ENCODE peak calls at places on chromosomes 2 and 18, in seven cellular contexts. One of them, this sample, is unnamed.

GRCh38 chr2:38201784-38202183 is 125.8 kb upstream of the CYP1B1 start:
- DNase-seq in GM12865: no peak
- DNase-seq in endothelial cell: no peak
- DNase-seq in stomach: no peak
- DNase-seq in stimulated activated CD4-positive, alpha-beta T cell treated with anti-CD3 and anti-CD28 coated beads, TNF-alpha, amount 100 ng/mL, for 24 hours: no peak
- DNase-seq in PC-9: no peak
- DNase-seq in nephron progenitor cell: no peak
- DNase-seq in this sample: no peak

GRCh38 chr2:1140389-1141003 is 189.8 kb downstream of the SNTG2 start:
- DNase-seq in GM12865: no peak
- DNase-seq in endothelial cell: peak
- DNase-seq in stomach: no peak
- DNase-seq in stimulated activated CD4-positive, alpha-beta T cell treated with anti-CD3 and anti-CD28 coated beads, TNF-alpha, amount 100 ng/mL, for 24 hours: no peak
- DNase-seq in PC-9: peak
- DNase-seq in nephron progenitor cell: peak
- DNase-seq in this sample: peak

GRCh38 chr2:160639472-160639871 is 145.9 kb upstream of the RBMS1 start:
- DNase-seq in GM12865: no peak
- DNase-seq in endothelial cell: no peak
- DNase-seq in stomach: no peak
- DNase-seq in stimulated activated CD4-positive, alpha-beta T cell treated with anti-CD3 and anti-CD28 coated beads, TNF-alpha, amount 100 ng/mL, for 24 hours: no peak
- DNase-seq in PC-9: no peak
- DNase-seq in nephron progenitor cell: no peak
- DNase-seq in this sample: no peak

GRCh38 chr18:37582306-37582705 is 16.7 kb upstream of the CELF4 start:
- DNase-seq in GM12865: no peak
- DNase-seq in endothelial cell: no peak
- DNase-seq in stomach: no peak
- DNase-seq in stimulated activated CD4-positive, alpha-beta T cell treated with anti-CD3 and anti-CD28 coated beads, TNF-alpha, amount 100 ng/mL, for 24 hours: no peak
- DNase-seq in PC-9: no peak
- DNase-seq in nephron progenitor cell: no peak
- DNase-seq in this sample: no peak

GRCh38 chr2:38581193-38582147 is 21.3 kb downstream of the HNRNPLL start:
- DNase-seq in GM12865: peak
- DNase-seq in endothelial cell: no peak
- DNase-seq in stomach: no peak
- DNase-seq in stimulated activated CD4-positive, alpha-beta T cell treated with anti-CD3 and anti-CD28 coated beads, TNF-alpha, amount 100 ng/mL, for 24 hours: peak
- DNase-seq in PC-9: no peak
- DNase-seq in nephron progenitor cell: peak
- DNase-seq in this sample: peak

GRCh38 chr2:109472331-109473005 is 141.3 kb downstream of the SEPTIN10 start:
- DNase-seq in GM12865: no peak
- DNase-seq in endothelial cell: peak
- DNase-seq in stomach: no peak
- DNase-seq in stimulated activated CD4-positive, alpha-beta T cell treated with anti-CD3 and anti-CD28 coated beads, TNF-alpha, amount 100 ng/mL, for 24 hours: no peak
- DNase-seq in PC-9: no peak
- DNase-seq in nephron progenitor cell: no peak
- DNase-seq in this sample: no peak

GRCh38 chr2:165699931-165700330 is 94.1 kb downstream of the GALNT3 start:
- DNase-seq in GM12865: peak
- DNase-seq in endothelial cell: no peak
- DNase-seq in stomach: no peak
- DNase-seq in stimulated activated CD4-positive, alpha-beta T cell treated with anti-CD3 and anti-CD28 coated beads, TNF-alpha, amount 100 ng/mL, for 24 hours: no peak
- DNase-seq in PC-9: no peak
- DNase-seq in nephron progenitor cell: no peak
- DNase-seq in this sample: no peak

GRCh38 chr2:33598472-33599174 is 476 bp downstream of the FAM98A start:
- DNase-seq in GM12865: peak
- DNase-seq in endothelial cell: peak
- DNase-seq in stomach: no peak
- DNase-seq in stimulated activated CD4-positive, alpha-beta T cell treated with anti-CD3 and anti-CD28 coated beads, TNF-alpha, amount 100 ng/mL, for 24 hours: peak
- DNase-seq in PC-9: peak
- DNase-seq in nephron progenitor cell: peak
- DNase-seq in this sample: peak

GRCh38 chr2:207137922-207138321 is 27.8 kb downstream of the KLF7 start:
- DNase-seq in GM12865: no peak
- DNase-seq in endothelial cell: no peak
- DNase-seq in stomach: no peak
- DNase-seq in stimulated activated CD4-positive, alpha-beta T cell treated with anti-CD3 and anti-CD28 coated beads, TNF-alpha, amount 100 ng/mL, for 24 hours: no peak
- DNase-seq in PC-9: no peak
- DNase-seq in nephron progenitor cell: no peak
- DNase-seq in this sample: no peak

GRCh38 chr2:113133696-113134558 is 6.5 kb downstream of the IL1RN start:
- DNase-seq in GM12865: peak
- DNase-seq in endothelial cell: no peak
- DNase-seq in stomach: no peak
- DNase-seq in stimulated activated CD4-positive, alpha-beta T cell treated with anti-CD3 and anti-CD28 coated beads, TNF-alpha, amount 100 ng/mL, for 24 hours: no peak
- DNase-seq in PC-9: no peak
- DNase-seq in nephron progenitor cell: no peak
- DNase-seq in this sample: no peak

GRCh38 chr2:67158718-67159117 is 238.4 kb upstream of the ETAA1 start:
- DNase-seq in GM12865: no peak
- DNase-seq in endothelial cell: no peak
- DNase-seq in stomach: no peak
- DNase-seq in stimulated activated CD4-positive, alpha-beta T cell treated with anti-CD3 and anti-CD28 coated beads, TNF-alpha, amount 100 ng/mL, for 24 hours: no peak
- DNase-seq in PC-9: no peak
- DNase-seq in nephron progenitor cell: no peak
- DNase-seq in this sample: no peak

GRCh38 chr2:97995026-97995733 is 568 bp downstream of the TMEM131 start:
- DNase-seq in GM12865: peak
- DNase-seq in endothelial cell: peak
- DNase-seq in stomach: peak
- DNase-seq in stimulated activated CD4-positive, alpha-beta T cell treated with anti-CD3 and anti-CD28 coated beads, TNF-alpha, amount 100 ng/mL, for 24 hours: peak
- DNase-seq in PC-9: no peak
- DNase-seq in nephron progenitor cell: peak
- DNase-seq in this sample: peak

GRCh38 chr2:236049981-236050380 is 118.2 kb downstream of the GBX2 start:
- DNase-seq in GM12865: peak
- DNase-seq in endothelial cell: no peak
- DNase-seq in stomach: no peak
- DNase-seq in stimulated activated CD4-positive, alpha-beta T cell treated with anti-CD3 and anti-CD28 coated beads, TNF-alpha, amount 100 ng/mL, for 24 hours: no peak
- DNase-seq in PC-9: no peak
- DNase-seq in nephron progenitor cell: no peak
- DNase-seq in this sample: no peak

GRCh38 chr18:42141439-42141838 is 186.4 kb downstream of the PIK3C3 start:
- DNase-seq in GM12865: no peak
- DNase-seq in endothelial cell: no peak
- DNase-seq in stomach: no peak
- DNase-seq in stimulated activated CD4-positive, alpha-beta T cell treated with anti-CD3 and anti-CD28 coated beads, TNF-alpha, amount 100 ng/mL, for 24 hours: no peak
- DNase-seq in PC-9: no peak
- DNase-seq in nephron progenitor cell: no peak
- DNase-seq in this sample: no peak

GRCh38 chr2:152618188-152618564 is 99.1 kb downstream of the PRPF40A start:
- DNase-seq in GM12865: no peak
- DNase-seq in endothelial cell: no peak
- DNase-seq in stomach: no peak
- DNase-seq in stimulated activated CD4-positive, alpha-beta T cell treated with anti-CD3 and anti-CD28 coated beads, TNF-alpha, amount 100 ng/mL, for 24 hours: no peak
- DNase-seq in PC-9: no peak
- DNase-seq in nephron progenitor cell: no peak
- DNase-seq in this sample: no peak

GRCh38 chr2:20488136-20488705 is 41.3 kb downstream of the RHOB start:
- DNase-seq in GM12865: no peak
- DNase-seq in endothelial cell: no peak
- DNase-seq in stomach: peak
- DNase-seq in stimulated activated CD4-positive, alpha-beta T cell treated with anti-CD3 and anti-CD28 coated beads, TNF-alpha, amount 100 ng/mL, for 24 hours: no peak
- DNase-seq in PC-9: no peak
- DNase-seq in nephron progenitor cell: no peak
- DNase-seq in this sample: no peak

GRCh38 chr18:68833756-68834155 is 35.9 kb downstream of the CCDC102B start:
- DNase-seq in GM12865: no peak
- DNase-seq in endothelial cell: no peak
- DNase-seq in stomach: no peak
- DNase-seq in stimulated activated CD4-positive, alpha-beta T cell treated with anti-CD3 and anti-CD28 coated beads, TNF-alpha, amount 100 ng/mL, for 24 hours: no peak
- DNase-seq in PC-9: no peak
- DNase-seq in nephron progenitor cell: no peak
- DNase-seq in this sample: no peak

GRCh38 chr2:178188466-178188865 is 5.8 kb upstream of the OSBPL6 start:
- DNase-seq in GM12865: no peak
- DNase-seq in endothelial cell: no peak
- DNase-seq in stomach: no peak
- DNase-seq in stimulated activated CD4-positive, alpha-beta T cell treated with anti-CD3 and anti-CD28 coated beads, TNF-alpha, amount 100 ng/mL, for 24 hours: no peak
- DNase-seq in PC-9: no peak
- DNase-seq in nephron progenitor cell: no peak
- DNase-seq in this sample: no peak

GRCh38 chr2:233385489-233386044 is 31.3 kb downstream of the DGKD start:
- DNase-seq in GM12865: peak
- DNase-seq in endothelial cell: no peak
- DNase-seq in stomach: no peak
- DNase-seq in stimulated activated CD4-positive, alpha-beta T cell treated with anti-CD3 and anti-CD28 coated beads, TNF-alpha, amount 100 ng/mL, for 24 hours: no peak
- DNase-seq in PC-9: no peak
- DNase-seq in nephron progenitor cell: no peak
- DNase-seq in this sample: no peak

GRCh38 chr2:37366773-37367172 is 22.3 kb downstream of the QPCT start:
- DNase-seq in GM12865: no peak
- DNase-seq in endothelial cell: no peak
- DNase-seq in stomach: no peak
- DNase-seq in stimulated activated CD4-positive, alpha-beta T cell treated with anti-CD3 and anti-CD28 coated beads, TNF-alpha, amount 100 ng/mL, for 24 hours: no peak
- DNase-seq in PC-9: no peak
- DNase-seq in nephron progenitor cell: no peak
- DNase-seq in this sample: no peak

GRCh38 chr18:57433492-57434176 is 1.5 kb upstream of the ONECUT2 start:
- DNase-seq in GM12865: no peak
- DNase-seq in endothelial cell: no peak
- DNase-seq in stomach: no peak
- DNase-seq in stimulated activated CD4-positive, alpha-beta T cell treated with anti-CD3 and anti-CD28 coated beads, TNF-alpha, amount 100 ng/mL, for 24 hours: no peak
- DNase-seq in PC-9: no peak
- DNase-seq in nephron progenitor cell: no peak
- DNase-seq in this sample: peak

GRCh38 chr2:19623488-19623887 is 265.1 kb upstream of the OSR1 start:
- DNase-seq in GM12865: no peak
- DNase-seq in endothelial cell: no peak
- DNase-seq in stomach: no peak
- DNase-seq in stimulated activated CD4-positive, alpha-beta T cell treated with anti-CD3 and anti-CD28 coated beads, TNF-alpha, amount 100 ng/mL, for 24 hours: no peak
- DNase-seq in PC-9: no peak
- DNase-seq in nephron progenitor cell: no peak
- DNase-seq in this sample: no peak

GRCh38 chr2:165864353-165864752 is 70.3 kb upstream of the GALNT3 start:
- DNase-seq in GM12865: no peak
- DNase-seq in endothelial cell: no peak
- DNase-seq in stomach: no peak
- DNase-seq in stimulated activated CD4-positive, alpha-beta T cell treated with anti-CD3 and anti-CD28 coated beads, TNF-alpha, amount 100 ng/mL, for 24 hours: no peak
- DNase-seq in PC-9: no peak
- DNase-seq in nephron progenitor cell: no peak
- DNase-seq in this sample: peak

GRCh38 chr2:170243898-170244297 is 66.0 kb downstream of the MYO3B start:
- DNase-seq in GM12865: no peak
- DNase-seq in endothelial cell: no peak
- DNase-seq in stomach: no peak
- DNase-seq in stimulated activated CD4-positive, alpha-beta T cell treated with anti-CD3 and anti-CD28 coated beads, TNF-alpha, amount 100 ng/mL, for 24 hours: no peak
- DNase-seq in PC-9: no peak
- DNase-seq in nephron progenitor cell: no peak
- DNase-seq in this sample: no peak

GRCh38 chr2:160271166-160272086 is 71.4 kb upstream of the ITGB6 start:
- DNase-seq in GM12865: no peak
- DNase-seq in endothelial cell: no peak
- DNase-seq in stomach: no peak
- DNase-seq in stimulated activated CD4-positive, alpha-beta T cell treated with anti-CD3 and anti-CD28 coated beads, TNF-alpha, amount 100 ng/mL, for 24 hours: no peak
- DNase-seq in PC-9: no peak
- DNase-seq in nephron progenitor cell: no peak
- DNase-seq in this sample: peak

GRCh38 chr2:6556755-6557154 is 309.0 kb downstream of the CMPK2 start:
- DNase-seq in GM12865: no peak
- DNase-seq in endothelial cell: no peak
- DNase-seq in stomach: no peak
- DNase-seq in stimulated activated CD4-positive, alpha-beta T cell treated with anti-CD3 and anti-CD28 coated beads, TNF-alpha, amount 100 ng/mL, for 24 hours: no peak
- DNase-seq in PC-9: no peak
- DNase-seq in nephron progenitor cell: no peak
- DNase-seq in this sample: no peak

GRCh38 chr2:27322301-27322765 is 564 bp downstream of the MPV17 start:
- DNase-seq in GM12865: peak
- DNase-seq in endothelial cell: no peak
- DNase-seq in stomach: no peak
- DNase-seq in stimulated activated CD4-positive, alpha-beta T cell treated with anti-CD3 and anti-CD28 coated beads, TNF-alpha, amount 100 ng/mL, for 24 hours: no peak
- DNase-seq in PC-9: peak
- DNase-seq in nephron progenitor cell: peak
- DNase-seq in this sample: no peak